ENCODE peak calls at places on chromosomes 13 and 19, in four cellular contexts. N is AG09309, M is breast epithelium, X is keratinocyte. H is an unnamed sample.

GRCh38 chr13:42272115-42272756 is at the start of gene AKAP11:
- DNase-seq in N (no peak), M (peak), X (no peak), H (no peak)

GRCh38 chr13:44396963-44397580 is 23.4 kb downstream of the SERP2 start:
- DNase-seq in X (no peak), N (no peak), M (no peak), H (peak)

GRCh38 chr19:4980087-4980486 is 11.2 kb downstream of the KDM4B start:
- DNase-seq in M (no peak), N (no peak), X (no peak), H (no peak)

GRCh38 chr19:30626567-30626966 is 254.4 kb downstream of the ZNF536 start:
- DNase-seq in N (no peak), X (no peak), M (no peak), H (no peak)

GRCh38 chr19:44777715-44778347 is at the start of gene CBLC:
- DNase-seq in M (peak), N (no peak), X (peak), H (no peak)

GRCh38 chr13:81577601-81578000 is 1236.7 kb upstream of the SPRY2 start:
- DNase-seq in X (no peak), N (no peak), M (no peak), H (no peak)

GRCh38 chr13:91375119-91375729 is 23.2 kb upstream of the GPC5 start:
- DNase-seq in N (no peak), X (no peak), M (no peak), H (no peak)

GRCh38 chr19:58562126-58563033 is 4.0 kb upstream of the UBE2M start:
- DNase-seq in M (no peak), X (no peak), N (no peak), H (no peak)

GRCh38 chr19:31154021-31154420 is 195.2 kb downstream of the TSHZ3 start:
- DNase-seq in X (peak), M (no peak), N (no peak), H (no peak)

GRCh38 chr19:13095934-13096890 is 6.4 kb downstream of the LYL1 start:
- DNase-seq in M (no peak), X (no peak), N (no peak), H (no peak)

GRCh38 chr19:13252569-13253335 is 102.5 kb downstream of the IER2 start:
- DNase-seq in X (no peak), M (no peak), N (no peak), H (no peak)

GRCh38 chr13:35789335-35790166 is 313.1 kb upstream of the MAB21L1 start:
- DNase-seq in M (no peak), N (no peak), X (no peak), H (no peak)

GRCh38 chr13:35995136-35995535 is 136.0 kb downstream of the DCLK1 start:
- DNase-seq in M (no peak), N (peak), X (no peak), H (no peak)

GRCh38 chr19:5211217-5211822 is 129.3 kb downstream of the PTPRS start:
- DNase-seq in N (no peak), M (no peak), X (no peak), H (no peak)

GRCh38 chr19:4606921-4607678 is 32.2 kb upstream of the TNFAIP8L1 start:
- DNase-seq in N (no peak), M (no peak), X (no peak), H (no peak)

GRCh38 chr13:77386880-77387606 is 60.1 kb upstream of the MYCBP2 start:
- DNase-seq in X (no peak), N (peak), M (no peak), H (peak)

GRCh38 chr13:21872795-21873194 is 201.9 kb downstream of the FGF9 start:
- DNase-seq in N (no peak), M (no peak), X (no peak), H (no peak)

GRCh38 chr13:113008841-113009240 is 39.8 kb downstream of the MCF2L start:
- DNase-seq in X (no peak), N (no peak), M (no peak), H (no peak)

GRCh38 chr13:93603043-93603442 is 376.4 kb downstream of the GPC6 start:
- DNase-seq in X (peak), N (peak), M (no peak), H (peak)

GRCh38 chr19:51410950-51411748 is 6.3 kb downstream of the SIGLEC10 start:
- DNase-seq in M (no peak), X (no peak), N (no peak), H (no peak)

GRCh38 chr13:48624016-48624415 is 29.7 kb upstream of the CYSLTR2 start:
- DNase-seq in X (no peak), M (no peak), N (no peak), H (no peak)

GRCh38 chr13:99654076-99654475 is 152.8 kb downstream of the TM9SF2 start:
- DNase-seq in M (no peak), N (no peak), X (no peak), H (no peak)

DNA sequence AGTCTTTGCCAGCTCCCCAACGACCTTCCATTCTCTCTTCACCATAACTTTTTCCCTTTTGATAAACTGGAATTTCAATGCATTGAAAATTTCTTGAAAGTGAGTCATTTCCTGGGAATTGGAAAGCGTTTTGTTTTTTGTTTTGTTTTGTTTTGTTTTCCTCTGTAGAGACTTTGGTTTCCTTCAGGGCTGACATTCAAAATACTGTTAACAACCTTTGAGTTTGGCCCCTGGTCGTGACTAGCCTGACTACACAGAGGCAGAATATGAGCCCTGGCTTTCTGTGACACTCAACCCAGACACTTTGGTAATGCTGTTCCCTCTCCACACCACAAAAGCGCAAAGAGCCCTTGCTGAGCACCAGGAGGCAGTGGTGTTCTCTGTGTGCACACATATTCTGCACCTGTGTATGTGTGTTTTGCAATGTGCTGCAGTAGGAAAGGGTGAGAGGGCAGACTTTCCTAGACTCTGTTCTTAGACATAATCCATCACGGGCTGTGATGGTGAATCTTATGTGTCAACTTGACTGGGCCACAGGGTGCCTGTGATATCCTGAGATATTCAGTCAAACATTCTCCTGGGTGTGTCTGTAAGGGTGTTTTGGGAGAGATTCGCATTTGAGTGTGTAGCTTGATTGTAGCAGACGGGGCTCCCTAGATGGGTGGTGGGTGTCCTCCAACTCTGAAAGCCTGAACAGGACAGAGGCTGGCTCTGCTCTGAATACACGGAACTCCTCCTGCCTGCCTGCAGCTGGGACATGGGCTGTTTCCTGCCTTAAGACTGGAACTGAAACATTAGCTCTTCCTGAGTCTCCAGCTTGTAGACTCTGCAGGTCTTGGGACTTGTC is 29.5 kb upstream of the ANKRD10 start:
- DNase-seq in N (peak), X (no peak), M (no peak), H (no peak)
- TF ChIP-seq CTCF in N (peak), X (peak), M (no peak), H (peak)

GRCh38 chr19:9757544-9758501 is 10.7 kb downstream of the ZNF846 start:
- DNase-seq in N (no peak), M (no peak), X (no peak), H (no peak)
- H3K4me3 ChIP-seq in N (no peak), M (no peak), X (no peak), H (no peak)

DNA sequence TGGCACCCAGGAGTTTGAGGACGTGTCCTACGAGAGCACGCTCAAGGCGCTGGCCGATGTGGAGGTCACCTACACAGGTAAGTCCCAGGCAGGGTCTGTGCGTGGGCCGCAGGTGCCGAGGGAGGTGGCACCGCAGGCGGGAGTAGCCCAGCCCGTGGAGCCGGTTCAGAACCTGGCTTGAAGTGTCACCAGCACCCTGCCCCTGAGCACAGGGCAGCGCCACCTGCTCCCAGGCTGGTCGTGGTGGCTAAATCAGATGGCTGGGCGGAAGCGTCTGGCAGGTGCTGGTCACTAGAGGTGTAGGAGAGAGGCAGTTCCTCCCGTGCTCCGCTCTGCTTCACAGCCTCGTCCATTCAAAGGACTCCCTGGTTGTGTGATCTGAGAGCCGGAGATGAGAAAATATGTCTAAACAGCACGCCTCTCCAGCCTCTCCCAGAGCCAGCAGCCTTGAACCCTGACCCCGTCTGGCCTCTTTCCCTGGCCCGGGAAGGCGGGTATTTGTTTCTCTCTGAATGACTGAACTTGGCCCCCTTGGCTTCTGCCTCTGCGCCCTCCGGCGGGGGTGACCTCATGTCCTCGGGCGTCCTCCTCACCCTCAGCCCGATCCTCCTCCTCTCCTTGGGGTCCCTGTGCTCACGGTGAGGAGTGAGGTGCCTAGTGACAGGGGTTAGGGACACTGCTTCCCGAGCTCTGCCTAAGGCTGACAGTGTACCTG is 5.4 kb downstream of the THOP1 start:
- DNase-seq in X (no peak), M (no peak), N (no peak), H (no peak)
- TF ChIP-seq CTCF in X (no peak), M (no peak), N (no peak), H (no peak)

DNA sequence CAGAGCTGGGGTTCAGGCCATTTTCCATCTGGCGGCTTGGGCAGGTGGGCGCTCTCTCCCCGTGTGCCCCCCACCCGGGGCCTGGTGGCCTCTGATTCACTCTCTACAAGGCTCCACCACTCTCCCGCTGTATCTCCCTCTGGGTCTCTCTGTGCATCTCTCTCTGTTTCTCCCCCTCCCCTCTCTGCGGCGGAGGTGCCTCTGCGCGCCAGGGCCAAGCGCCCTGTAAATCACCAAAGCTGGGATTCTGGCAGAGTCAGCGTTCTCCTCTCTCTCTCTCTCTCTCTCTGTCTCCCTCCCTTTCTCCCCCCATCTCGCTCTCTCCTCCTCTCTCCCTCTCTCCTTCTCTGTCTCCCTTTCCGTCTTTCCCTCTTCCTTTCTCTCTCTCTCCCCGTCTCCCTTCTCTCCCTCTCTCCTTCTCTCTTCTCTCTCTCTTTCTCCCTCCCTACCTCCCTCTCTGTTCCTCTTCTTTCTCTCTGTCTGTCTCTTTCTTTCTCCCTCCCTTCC is 3.9 kb downstream of the NFIC start:
- DNase-seq in X (no peak), N (no peak), M (no peak), H (no peak)
- H3K4me3 ChIP-seq in X (peak), N (peak), M (peak), H (peak)